ENCODE peak calls at places on chromosomes 4 and X, in five cellular contexts. J is Kasumi-1, S is activated T-cell treated with anti-CD3 and anti-CD28 coated beads for 1 hour, Y is aorta, M is AG09319. N is an unnamed sample.
A peak's percentile ranks its signal among the peaks of the same experiment; 100 is the strongest.

GRCh38 chr4:109998867-109999303 is 86.2 kb downstream of the EGF start:
- DNase-seq in Y (no peak), M (no peak), S (no peak), J (peak; percentile 70), N (peak; percentile 37)

GRCh38 chr4:111475001-111475400 is 670.3 kb upstream of the FAM241A start:
- DNase-seq in J (no peak), Y (no peak), S (no peak), M (peak; percentile 10), N (no peak)

GRCh38 chr4:156298230-156298629 is 344.6 kb upstream of the CTSO start:
- DNase-seq in M (peak; percentile 76), J (no peak), S (no peak), Y (no peak), N (peak; percentile 95)

GRCh38 chrX:9785944-9786741 is at the start of gene SHROOM2:
- DNase-seq in J (no peak), S (no peak), M (no peak), Y (no peak), N (no peak)

GRCh38 chr4:151599876-151600275 is 160.9 kb downstream of the GATB start:
- DNase-seq in J (no peak), S (no peak), Y (no peak), M (no peak), N (no peak)

GRCh38 chrX:17020371-17020770 is 73.9 kb downstream of the REPS2 start:
- DNase-seq in Y (no peak), M (no peak), J (no peak), S (no peak), N (no peak)

GRCh38 chr4:140776551-140776950 is 20.4 kb upstream of the TBC1D9 start:
- DNase-seq in J (no peak), M (no peak), Y (no peak), S (no peak), N (no peak)

GRCh38 chrX:55867254-55867653 is 149.7 kb downstream of the RRAGB start:
- DNase-seq in S (no peak), M (no peak), Y (no peak), J (peak; percentile 49), N (peak; percentile 1)

GRCh38 chrX:154444001-154444754 is at the start of gene FAM50A:
- DNase-seq in M (no peak), S (peak; percentile 53), J (peak; percentile 39), Y (peak; percentile 92), N (peak; percentile 39)

GRCh38 chr4:1608196-1608820 is 75.8 kb downstream of the FAM53A start:
- DNase-seq in M (no peak), S (no peak), Y (peak; percentile 61), J (no peak), N (no peak)

GRCh38 chr4:7358100-7358735 is 76.5 kb downstream of the PSAPL1 start:
- DNase-seq in J (no peak), M (peak; percentile 52), S (no peak), Y (peak; percentile 77), N (peak; percentile 84)

GRCh38 chrX:110407910-110408545 is 49.4 kb downstream of the RTL9 start:
- DNase-seq in J (peak; percentile 41), M (no peak), Y (no peak), S (peak; percentile 15), N (no peak)

GRCh38 chrX:37815366-37815765 is 32.0 kb downstream of the DYNLT3 start:
- DNase-seq in M (no peak), S (no peak), Y (no peak), J (no peak), N (no peak)

GRCh38 chrX:38305971-38306370 is 21.3 kb downstream of the RPGR start:
- DNase-seq in S (no peak), J (no peak), Y (no peak), M (no peak), N (no peak)

GRCh38 chr4:40283968-40284367 is 51.2 kb upstream of the CHRNA9 start:
- DNase-seq in M (peak; percentile 19), Y (no peak), J (no peak), S (peak; percentile 59), N (no peak)

GRCh38 chr4:134610956-134611355 is 409.4 kb upstream of the PABPC4L start:
- DNase-seq in Y (no peak), M (no peak), S (no peak), J (no peak), N (no peak)

GRCh38 chr4:83677656-83678055 is 141.7 kb downstream of the GPAT3 start:
- DNase-seq in Y (no peak), M (peak; percentile 15), S (no peak), J (no peak), N (peak; percentile 19)